ENCODE peak calls at places on chromosome 21, in six cellular contexts. Q is GM23338; P is HuH-7.5; A is activated naive CD8-positive, alpha-beta T cell treated with anti-CD3 and anti-CD28 coated beads, Interleukin-2, amount 50 U/mL, for 24 hours; Y is right cardiac atrium; S is non-pigmented ciliary epithelial cell. N is an unnamed sample.

GRCh38 chr21:18245493-18245967 is 897 bp downstream of the CHODL start:
- DNase-seq in P (peak; percentile 5), Q (no peak), A (no peak), S (no peak), Y (peak; percentile 54), N (peak; percentile 48)

GRCh38 chr21:24395320-24395933 is 1211.9 kb downstream of the MRPL39 start:
- DNase-seq in Q (no peak), A (no peak), S (no peak), P (no peak), Y (no peak), N (no peak)

GRCh38 chr21:14356771-14357170 is 26.2 kb downstream of the HSPA13 start:
- DNase-seq in P (no peak), Y (no peak), A (no peak), S (no peak), Q (no peak), N (no peak)

GRCh38 chr21:14945176-14945575 is 119.6 kb downstream of the NRIP1 start:
- DNase-seq in Y (no peak), S (no peak), P (no peak), Q (no peak), A (no peak), N (no peak)

GRCh38 chr21:42375966-42376337 is 9.6 kb upstream of the TFF1 start:
- DNase-seq in Y (no peak), P (no peak), A (no peak), S (no peak), Q (no peak), N (no peak)

GRCh38 chr21:46324390-46325072 is 575 bp downstream of the PCNT start:
- DNase-seq in Y (peak; percentile 95), Q (peak; percentile 83), A (peak; percentile 91), S (no peak), P (peak; percentile 74), N (peak; percentile 63)

GRCh38 chr21:36420571-36421339 is 35.6 kb downstream of the CHAF1B start:
- DNase-seq in P (no peak), S (no peak), Q (no peak), A (no peak), Y (no peak), N (no peak)

GRCh38 chr21:44681152-44681551 is 811 bp downstream of the KRTAP12-1 start:
- DNase-seq in S (no peak), P (no peak), Y (no peak), Q (no peak), A (no peak), N (no peak)

GRCh38 chr21:45309069-45309521 is 21.4 kb upstream of the POFUT2 start:
- DNase-seq in S (no peak), A (peak; percentile 67), Q (peak; percentile 91), P (no peak), Y (peak; percentile 91), N (peak; percentile 33)

GRCh38 chr21:40886931-40887330 is 40.0 kb upstream of the DSCAM start:
- DNase-seq in Q (no peak), Y (no peak), A (no peak), S (no peak), P (no peak), N (no peak)

GRCh38 chr21:26513212-26513611 is 59.9 kb downstream of the CYYR1 start:
- DNase-seq in Y (peak; percentile 38), P (no peak), S (no peak), A (no peak), Q (no peak), N (no peak)

GRCh38 chr21:38839683-38840286 is 34.1 kb downstream of the ETS2 start:
- DNase-seq in Y (no peak), A (peak; percentile 21), S (peak; percentile 87), Q (no peak), P (no peak), N (no peak)

GRCh38 chr21:45497846-45498645 is 44.2 kb downstream of the SLC19A1 start:
- DNase-seq in S (no peak), P (no peak), A (no peak), Y (peak; percentile 38), Q (no peak), N (no peak)

GRCh38 chr21:26850116-26850643 is 5.0 kb upstream of the ADAMTS1 start:
- DNase-seq in S (no peak), Q (peak; percentile 76), Y (no peak), A (no peak), P (no peak), N (peak; percentile 25)

GRCh38 chr21:33022828-33023573 is 2.7 kb upstream of the OLIG2 start:
- DNase-seq in A (no peak), Y (no peak), S (no peak), P (no peak), Q (peak; percentile 55), N (no peak)